ENCODE peak calls at places on chromosomes 5 and 9, in four cellular contexts. S is kidney tubule cell, X is amniotic stem cell, K is brain microvascular endothelial cell. W is an unnamed sample.

GRCh38 chr9:110821064-110821463 is 152.5 kb downstream of the MUSK start:
- DNase-seq in S (no peak), X (no peak), K (no peak), W (no peak)

GRCh38 chr5:151498395-151499155 is 51.2 kb downstream of the SLC36A1 start:
- DNase-seq in S (no peak), X (no peak), K (no peak), W (no peak)

GRCh38 chr9:15282567-15282966 is 24.4 kb downstream of the TTC39B start:
- DNase-seq in S (no peak), X (no peak), K (no peak), W (no peak)

GRCh38 chr5:170252109-170252508 is 19.3 kb downstream of the C5orf58 start:
- DNase-seq in S (no peak), X (no peak), K (no peak), W (no peak)

GRCh38 chr5:168827636-168828035 is 248.5 kb upstream of the PANK3 start:
- DNase-seq in S (no peak), X (no peak), K (no peak), W (no peak)

GRCh38 chr5:31225118-31225517 is 31.6 kb downstream of the CDH6 start:
- DNase-seq in S (peak), X (no peak), K (peak), W (peak)

GRCh38 chr9:137721479-137721878 is 102.7 kb downstream of the EHMT1 start:
- DNase-seq in S (no peak), X (no peak), K (no peak), W (no peak)

GRCh38 chr5:56200856-56201638 is 32.1 kb downstream of the ANKRD55 start:
- DNase-seq in S (peak), X (peak), K (peak), W (no peak)

GRCh38 chr5:107474724-107475489 is 195.8 kb downstream of the EFNA5 start:
- DNase-seq in S (peak), X (no peak), K (no peak), W (no peak)

GRCh38 chr5:76641514-76642120 is 18.4 kb upstream of the F2RL2 start:
- DNase-seq in S (peak), X (peak), K (peak), W (no peak)

GRCh38 chr5:132268698-132269551 is 11.4 kb downstream of the PDLIM4 start:
- DNase-seq in S (peak), X (peak), K (no peak), W (peak)

GRCh38 chr5:116494784-116495480 is 79.7 kb downstream of the SEMA6A start:
- DNase-seq in S (peak), X (no peak), K (no peak), W (no peak)

GRCh38 chr5:129619782-129620181 is 128.1 kb upstream of the MINAR2 start:
- DNase-seq in S (no peak), X (no peak), K (no peak), W (no peak)

GRCh38 chr9:105154723-105155191 is 89.7 kb upstream of the SLC44A1 start:
- DNase-seq in S (peak), X (no peak), K (no peak), W (no peak)